ENCODE peak calls at places on chromosome 1, in seven cellular contexts. W, D, V, Y, I, K and C are unnamed samples.
A peak's percentile ranks its signal among the peaks of the same experiment; 100 is the strongest.

GRCh38 chr1:23581219-23581618 is 21.9 kb upstream of the ID3 start:
- DNase-seq in Y (no peak), W (peak; percentile 69), K (no peak), D (no peak), V (no peak), I (no peak), C (no peak)

GRCh38 chr1:64320470-64320869 is 117.0 kb downstream of the UBE2U start:
- DNase-seq in V (no peak), I (no peak), K (no peak), Y (peak; percentile 34), D (no peak), W (no peak), C (no peak)

GRCh38 chr1:35637401-35637809 is 3.9 kb downstream of the PSMB2 start:
- DNase-seq in I (no peak), W (no peak), Y (peak; percentile 71), V (no peak), K (peak; percentile 55), D (no peak), C (peak; percentile 53)

GRCh38 chr1:227919916-227920315 is 27.8 kb downstream of the WNT9A start:
- DNase-seq in D (no peak), Y (no peak), I (no peak), V (no peak), K (no peak), W (no peak), C (peak; percentile 68)

GRCh38 chr1:93779540-93780121 is 98.0 kb upstream of the BCAR3 start:
- DNase-seq in W (no peak), K (no peak), V (no peak), Y (peak; percentile 83), D (no peak), I (no peak), C (peak; percentile 78)

GRCh38 chr1:29975036-29975694 is 738.8 kb downstream of the PTPRU start:
- DNase-seq in K (peak; percentile 34), V (no peak), W (no peak), Y (peak; percentile 46), I (no peak), D (no peak), C (no peak)

GRCh38 chr1:2785631-2786328 is 15.7 kb downstream of the TTC34 start:
- DNase-seq in Y (no peak), V (no peak), D (no peak), I (peak; percentile 44), K (no peak), W (no peak), C (peak; percentile 35)

GRCh38 chr1:85553416-85553815 is 27.1 kb upstream of the CCN1 start:
- DNase-seq in W (no peak), I (no peak), V (no peak), D (no peak), Y (peak; percentile 49), K (no peak), C (no peak)

GRCh38 chr1:26069941-26070807 is 2.7 kb upstream of the TRIM63 start:
- DNase-seq in I (no peak), V (no peak), Y (no peak), D (no peak), K (no peak), W (no peak), C (no peak)

GRCh38 chr1:26391450-26391849 is 18.9 kb upstream of the ZNF683 start:
- DNase-seq in Y (peak; percentile 72), V (peak; percentile 42), D (peak; percentile 49), I (no peak), W (no peak), K (peak; percentile 62), C (peak; percentile 90)

GRCh38 chr1:225827076-225827475 is 17.2 kb downstream of the EPHX1 start:
- DNase-seq in Y (no peak), K (no peak), D (no peak), W (no peak), I (no peak), V (no peak), C (no peak)

GRCh38 chr1:179142889-179143299 is 61.0 kb downstream of the TOR3A start:
- DNase-seq in D (peak; percentile 47), K (peak; percentile 64), V (no peak), Y (peak; percentile 98), W (no peak), I (no peak), C (no peak)

GRCh38 chr1:221881805-221882581 is 140.1 kb upstream of the DUSP10 start:
- DNase-seq in Y (peak; percentile 22), W (no peak), D (no peak), V (no peak), I (no peak), K (no peak), C (no peak)